ENCODE peak calls at places on chromosomes 16 and 17, in five cellular contexts. One of them, this sample, is unnamed.

GRCh38 chr17:42568341-42569111 is 1.6 kb downstream of the MLX start:
- DNase-seq in IMR-90: no peak
- DNase-seq in foreskin fibroblast: no peak
- DNase-seq in fibroblast of mammary gland: no peak
- DNase-seq in upper lobe of left lung: peak
- DNase-seq in this sample: no peak

GRCh38 chr17:22703786-22704441 is 1011.6 kb downstream of the KCNJ18 start:
- DNase-seq in fibroblast of mammary gland: no peak
- DNase-seq in IMR-90: no peak
- DNase-seq in upper lobe of left lung: peak
- DNase-seq in foreskin fibroblast: no peak
- DNase-seq in this sample: no peak

GRCh38 chr17:55540414-55541091 is 29.3 kb upstream of the SMIM36 start:
- DNase-seq in fibroblast of mammary gland: peak
- DNase-seq in foreskin fibroblast: peak
- DNase-seq in IMR-90: peak
- DNase-seq in upper lobe of left lung: no peak
- DNase-seq in this sample: no peak

GRCh38 chr16:58461056-58461455 is 38.9 kb upstream of the NDRG4 start:
- DNase-seq in foreskin fibroblast: no peak
- DNase-seq in upper lobe of left lung: no peak
- DNase-seq in IMR-90: no peak
- DNase-seq in fibroblast of mammary gland: no peak
- DNase-seq in this sample: no peak

GRCh38 chr16:16158741-16159374 is 64.4 kb downstream of the ABCC6 start:
- DNase-seq in fibroblast of mammary gland: peak
- DNase-seq in upper lobe of left lung: no peak
- DNase-seq in IMR-90: peak
- DNase-seq in foreskin fibroblast: no peak
- DNase-seq in this sample: no peak

GRCh38 chr16:88561485-88562369 is 8.5 kb upstream of the ZC3H18 start:
- DNase-seq in IMR-90: peak
- DNase-seq in fibroblast of mammary gland: peak
- DNase-seq in upper lobe of left lung: no peak
- DNase-seq in foreskin fibroblast: peak
- DNase-seq in this sample: no peak

GRCh38 chr17:39235555-39236221 is 9.9 kb upstream of the STAC2 start:
- DNase-seq in foreskin fibroblast: no peak
- DNase-seq in upper lobe of left lung: no peak
- DNase-seq in fibroblast of mammary gland: peak
- DNase-seq in IMR-90: peak
- DNase-seq in this sample: peak

GRCh38 chr16:14181371-14182050 is 110.4 kb downstream of the MRTFB start:
- DNase-seq in upper lobe of left lung: no peak
- DNase-seq in foreskin fibroblast: peak
- DNase-seq in IMR-90: peak
- DNase-seq in fibroblast of mammary gland: peak
- DNase-seq in this sample: no peak

GRCh38 chr16:69141936-69142335 is 9.5 kb downstream of the UTP4 start:
- DNase-seq in fibroblast of mammary gland: no peak
- DNase-seq in foreskin fibroblast: no peak
- DNase-seq in upper lobe of left lung: no peak
- DNase-seq in IMR-90: no peak
- DNase-seq in this sample: no peak

GRCh38 chr16:70746040-70746707 is 54.8 kb downstream of the VAC14 start:
- DNase-seq in foreskin fibroblast: peak
- DNase-seq in upper lobe of left lung: no peak
- DNase-seq in fibroblast of mammary gland: peak
- DNase-seq in IMR-90: peak
- DNase-seq in this sample: no peak

GRCh38 chr17:17511293-17511741 is 15.1 kb upstream of the RASD1 start:
- DNase-seq in fibroblast of mammary gland: no peak
- DNase-seq in IMR-90: no peak
- DNase-seq in foreskin fibroblast: no peak
- DNase-seq in upper lobe of left lung: no peak
- DNase-seq in this sample: no peak

GRCh38 chr16:81265658-81266451 is 27.4 kb downstream of the BCO1 start:
- DNase-seq in foreskin fibroblast: peak
- DNase-seq in IMR-90: peak
- DNase-seq in upper lobe of left lung: no peak
- DNase-seq in fibroblast of mammary gland: peak
- DNase-seq in this sample: no peak

GRCh38 chr17:83199500-83200201 is 120.2 kb downstream of the METRNL start:
- DNase-seq in fibroblast of mammary gland: peak
- DNase-seq in upper lobe of left lung: peak
- DNase-seq in foreskin fibroblast: peak
- DNase-seq in IMR-90: peak
- DNase-seq in this sample: no peak

GRCh38 chr17:44997733-44998520 is 29.8 kb upstream of the C1QL1 start:
- DNase-seq in IMR-90: peak
- DNase-seq in upper lobe of left lung: no peak
- DNase-seq in foreskin fibroblast: no peak
- DNase-seq in fibroblast of mammary gland: no peak
- DNase-seq in this sample: no peak

GRCh38 chr17:60695960-60696359 is 18.3 kb downstream of the BCAS3 start:
- DNase-seq in upper lobe of left lung: no peak
- DNase-seq in IMR-90: peak
- DNase-seq in fibroblast of mammary gland: peak
- DNase-seq in foreskin fibroblast: no peak
- DNase-seq in this sample: no peak

GRCh38 chr16:56300901-56301351 is 109.6 kb downstream of the GNAO1 start:
- DNase-seq in foreskin fibroblast: no peak
- DNase-seq in IMR-90: peak
- DNase-seq in upper lobe of left lung: no peak
- DNase-seq in fibroblast of mammary gland: no peak
- DNase-seq in this sample: no peak

GRCh38 chr17:39746145-39746461 is 8.4 kb downstream of the GRB7 start:
- DNase-seq in foreskin fibroblast: no peak
- DNase-seq in fibroblast of mammary gland: no peak
- DNase-seq in upper lobe of left lung: no peak
- DNase-seq in IMR-90: no peak
- DNase-seq in this sample: no peak

GRCh38 chr17:67942810-67943209 is 53.5 kb downstream of the C17orf58 start:
- DNase-seq in foreskin fibroblast: no peak
- DNase-seq in fibroblast of mammary gland: peak
- DNase-seq in upper lobe of left lung: no peak
- DNase-seq in IMR-90: peak
- DNase-seq in this sample: no peak

GRCh38 chr16:8882725-8883377 is 700 bp downstream of the LITAFD start:
- DNase-seq in foreskin fibroblast: no peak
- DNase-seq in upper lobe of left lung: no peak
- DNase-seq in IMR-90: no peak
- DNase-seq in fibroblast of mammary gland: no peak
- DNase-seq in this sample: no peak

GRCh38 chr16:57745768-57746167 is 10.2 kb downstream of the KATNB1 start:
- DNase-seq in foreskin fibroblast: no peak
- DNase-seq in IMR-90: no peak
- DNase-seq in upper lobe of left lung: no peak
- DNase-seq in fibroblast of mammary gland: no peak
- DNase-seq in this sample: no peak

GRCh38 chr17:80785477-80786178 is 206.0 kb upstream of the CHMP6 start:
- DNase-seq in upper lobe of left lung: no peak
- DNase-seq in fibroblast of mammary gland: no peak
- DNase-seq in IMR-90: no peak
- DNase-seq in foreskin fibroblast: no peak
- DNase-seq in this sample: no peak

GRCh38 chr17:3845361-3845753 is 689 bp downstream of the NCBP3 start:
- DNase-seq in fibroblast of mammary gland: no peak
- DNase-seq in upper lobe of left lung: no peak
- DNase-seq in foreskin fibroblast: no peak
- DNase-seq in IMR-90: no peak
- DNase-seq in this sample: peak

GRCh38 chr16:27768651-27769270 is 218.8 kb downstream of the KATNIP start:
- DNase-seq in upper lobe of left lung: no peak
- DNase-seq in IMR-90: no peak
- DNase-seq in foreskin fibroblast: no peak
- DNase-seq in fibroblast of mammary gland: peak
- DNase-seq in this sample: no peak

GRCh38 chr16:51556694-51557327 is 405.7 kb upstream of the SALL1 start:
- DNase-seq in fibroblast of mammary gland: peak
- DNase-seq in foreskin fibroblast: peak
- DNase-seq in IMR-90: peak
- DNase-seq in upper lobe of left lung: no peak
- DNase-seq in this sample: no peak

GRCh38 chr16:25108054-25108453 is 3.5 kb upstream of the LCMT1 start:
- DNase-seq in upper lobe of left lung: no peak
- DNase-seq in IMR-90: no peak
- DNase-seq in fibroblast of mammary gland: no peak
- DNase-seq in foreskin fibroblast: no peak
- DNase-seq in this sample: no peak
- TF ChIP-seq CTCF in upper lobe of left lung: no peak
- TF ChIP-seq CTCF in IMR-90: no peak
- TF ChIP-seq CTCF in fibroblast of mammary gland: no peak
- TF ChIP-seq CTCF in foreskin fibroblast: no peak
- TF ChIP-seq CTCF in this sample: peak

DNA sequence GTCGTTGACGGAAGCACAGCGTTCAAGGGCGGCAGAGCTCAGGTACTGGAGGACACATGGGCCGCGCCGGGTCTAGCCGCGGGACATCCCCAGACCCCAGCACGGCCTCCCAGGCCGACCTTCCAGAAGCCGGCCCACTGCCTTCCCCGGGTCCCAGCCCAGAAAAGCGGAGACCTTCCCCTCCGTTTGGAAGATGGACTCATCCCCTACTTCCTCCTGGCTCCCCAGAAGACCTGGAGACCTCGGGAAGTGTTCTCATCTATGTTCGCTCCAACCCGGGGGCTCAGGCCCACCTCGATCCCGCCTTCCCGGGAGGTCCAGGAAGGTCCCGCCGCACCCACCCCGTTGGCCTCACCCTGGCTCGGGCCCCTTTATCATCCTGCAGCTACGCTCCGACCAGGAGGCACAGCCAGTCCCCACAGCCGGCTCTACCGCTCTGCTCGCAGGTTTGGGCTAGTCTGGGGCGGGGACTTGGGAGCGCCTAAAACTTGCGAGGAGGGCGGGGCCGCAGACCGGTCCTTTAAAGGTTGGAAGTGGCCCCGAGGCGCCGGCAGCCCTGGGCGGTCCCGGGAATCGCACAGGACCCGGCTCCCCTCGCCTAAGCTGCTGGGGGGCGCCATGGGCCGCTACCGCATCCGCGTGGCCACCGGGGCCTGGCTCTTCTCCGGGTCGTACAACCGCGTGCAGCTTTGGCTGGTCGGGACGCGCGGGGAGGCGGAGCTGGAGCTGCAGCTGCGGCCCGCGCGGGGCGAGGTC is at the start of gene ALOX12:
- DNase-seq in IMR-90: no peak
- DNase-seq in fibroblast of mammary gland: no peak
- DNase-seq in upper lobe of left lung: peak
- DNase-seq in foreskin fibroblast: no peak
- DNase-seq in this sample: no peak
- H3K4me3 ChIP-seq in IMR-90: no peak
- H3K4me3 ChIP-seq in fibroblast of mammary gland: peak
- H3K4me3 ChIP-seq in upper lobe of left lung: peak
- H3K4me3 ChIP-seq in foreskin fibroblast: no peak
- H3K4me3 ChIP-seq in this sample: no peak

DNA sequence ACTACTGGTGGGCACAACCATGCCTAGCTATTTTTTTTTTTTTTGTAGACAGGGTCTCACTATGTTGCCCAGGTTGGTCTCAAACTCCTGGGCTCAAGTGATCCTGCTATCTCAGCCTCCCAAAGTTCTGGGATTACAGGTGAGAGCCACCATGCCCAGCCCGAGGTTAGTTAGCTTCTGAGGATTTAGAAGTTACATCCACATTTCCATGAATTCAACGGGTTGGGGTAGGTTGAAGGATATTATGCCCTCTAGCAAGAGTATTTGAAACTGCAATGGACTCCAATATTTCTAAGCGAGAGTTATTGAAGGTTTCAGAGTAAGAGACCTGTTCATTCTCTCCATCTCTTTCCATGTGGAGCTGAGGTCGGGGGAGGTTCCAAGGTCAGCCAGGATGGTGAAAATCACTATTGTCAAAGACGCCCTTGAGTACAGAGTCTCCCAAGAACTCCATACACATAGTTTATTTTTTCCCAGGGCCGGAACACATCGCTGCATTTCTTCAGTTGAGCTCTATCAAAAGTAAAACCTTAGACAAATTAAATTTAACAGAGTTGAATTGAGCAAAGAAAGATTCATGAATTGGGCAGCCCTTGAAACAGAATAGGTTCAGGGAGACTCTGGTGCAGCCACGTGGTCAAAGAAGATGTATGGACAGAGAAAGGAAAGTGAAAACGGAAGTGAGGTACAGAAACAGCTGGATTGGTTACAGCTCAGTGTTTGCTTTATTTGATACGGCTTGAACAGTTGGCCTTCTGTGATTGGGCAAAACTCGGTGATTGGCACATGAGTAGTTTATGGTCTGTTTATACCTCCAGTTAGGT is 19.0 kb upstream of the ITPRIPL2 start:
- DNase-seq in foreskin fibroblast: no peak
- DNase-seq in IMR-90: no peak
- DNase-seq in fibroblast of mammary gland: no peak
- DNase-seq in upper lobe of left lung: no peak
- DNase-seq in this sample: peak
- TF ChIP-seq CTCF in foreskin fibroblast: no peak
- TF ChIP-seq CTCF in IMR-90: no peak
- TF ChIP-seq CTCF in fibroblast of mammary gland: peak
- TF ChIP-seq CTCF in upper lobe of left lung: no peak
- TF ChIP-seq CTCF in this sample: no peak

GRCh38 chr16:11742536-11743307 is at the start of gene TXNDC11:
- DNase-seq in foreskin fibroblast: peak
- DNase-seq in fibroblast of mammary gland: peak
- DNase-seq in upper lobe of left lung: peak
- DNase-seq in IMR-90: peak
- DNase-seq in this sample: peak
- H3K4me3 ChIP-seq in foreskin fibroblast: peak
- H3K4me3 ChIP-seq in fibroblast of mammary gland: peak
- H3K4me3 ChIP-seq in upper lobe of left lung: peak
- H3K4me3 ChIP-seq in IMR-90: peak
- H3K4me3 ChIP-seq in this sample: peak

GRCh38 chr16:53100131-53100748 is 45.4 kb downstream of the CHD9 start:
- DNase-seq in IMR-90: no peak
- DNase-seq in fibroblast of mammary gland: no peak
- DNase-seq in upper lobe of left lung: no peak
- DNase-seq in foreskin fibroblast: no peak
- DNase-seq in this sample: no peak
- TF ChIP-seq CTCF in IMR-90: no peak
- TF ChIP-seq CTCF in fibroblast of mammary gland: no peak
- TF ChIP-seq CTCF in upper lobe of left lung: no peak
- TF ChIP-seq CTCF in foreskin fibroblast: no peak
- TF ChIP-seq CTCF in this sample: no peak

GRCh38 chr17:79163071-79163470 is 88.4 kb downstream of the ENGASE start:
- DNase-seq in foreskin fibroblast: no peak
- DNase-seq in fibroblast of mammary gland: no peak
- DNase-seq in upper lobe of left lung: peak
- DNase-seq in IMR-90: no peak
- DNase-seq in this sample: no peak
- H3K4me3 ChIP-seq in foreskin fibroblast: no peak
- H3K4me3 ChIP-seq in fibroblast of mammary gland: no peak
- H3K4me3 ChIP-seq in upper lobe of left lung: no peak
- H3K4me3 ChIP-seq in IMR-90: no peak
- H3K4me3 ChIP-seq in this sample: no peak

GRCh38 chr16:24037335-24037734 is 201.6 kb downstream of the PRKCB start:
- DNase-seq in IMR-90: no peak
- DNase-seq in foreskin fibroblast: no peak
- DNase-seq in upper lobe of left lung: no peak
- DNase-seq in fibroblast of mammary gland: no peak
- DNase-seq in this sample: no peak
- TF ChIP-seq CTCF in IMR-90: no peak
- TF ChIP-seq CTCF in foreskin fibroblast: no peak
- TF ChIP-seq CTCF in upper lobe of left lung: no peak
- TF ChIP-seq CTCF in fibroblast of mammary gland: no peak
- TF ChIP-seq CTCF in this sample: no peak

This sample was measured in GM12864.